ENCODE peak calls at places on chromosomes 11 and 22, in eight cellular contexts. E is fibroblast of pulmonary artery, V is HEK293T, D is T-helper 1 cell, C is frontal cortex, Y is erythroblast, M is brain microvascular endothelial cell, R is NCI-H526 treated with DMSO at 0.1 percent for 48 hours. O is an unnamed sample.

GRCh38 chr22:26702906-26703830 is 45.8 kb downstream of the MIAT start:
- DNase-seq in E (no peak), V (no peak), D (no peak), C (no peak), Y (no peak), M (no peak), R (no peak), O (peak)

GRCh38 chr11:128894685-128895084 is 3.5 kb downstream of the KCNJ5 start:
- DNase-seq in E (no peak), V (no peak), D (no peak), C (no peak), Y (peak), M (no peak), R (no peak), O (no peak)

GRCh38 chr22:26777402-26777801 is 120.0 kb downstream of the MIAT start:
- DNase-seq in E (no peak), V (no peak), D (no peak), C (no peak), Y (no peak), M (no peak), R (no peak), O (peak)

GRCh38 chr11:1222491-1223345 is at the start of gene MUC5B:
- DNase-seq in E (no peak), V (no peak), D (peak), C (no peak), Y (no peak), M (no peak), R (no peak), O (peak)

GRCh38 chr11:61514050-61514917 is 5.7 kb downstream of the LRRC10B start:
- DNase-seq in E (no peak), V (no peak), D (no peak), C (no peak), Y (no peak), M (no peak), R (peak), O (no peak)

GRCh38 chr11:65213322-65214211 is 31.8 kb downstream of the CAPN1 start:
- DNase-seq in E (no peak), V (no peak), D (no peak), C (no peak), Y (no peak), M (no peak), R (no peak), O (no peak)

GRCh38 chr11:66720223-66720898 is 8.7 kb downstream of the SPTBN2 start:
- DNase-seq in E (peak), V (no peak), D (no peak), C (no peak), Y (no peak), M (peak), R (peak), O (no peak)

GRCh38 chr11:26230021-26230420 is 101.9 kb upstream of the ANO3 start:
- DNase-seq in E (peak), V (no peak), D (no peak), C (no peak), Y (no peak), M (no peak), R (no peak), O (peak)

GRCh38 chr11:75276696-75277095 is 36.1 kb downstream of the TPBGL start:
- DNase-seq in E (no peak), V (no peak), D (no peak), C (no peak), Y (no peak), M (no peak), R (peak), O (no peak)

GRCh38 chr11:69696749-69697488 is 6.9 kb downstream of the FGF19 start:
- DNase-seq in E (no peak), V (no peak), D (no peak), C (no peak), Y (no peak), M (no peak), R (no peak), O (no peak)

GRCh38 chr22:40009231-40009769 is 14.5 kb downstream of the FAM83F start:
- DNase-seq in E (no peak), V (no peak), D (no peak), C (no peak), Y (peak), M (peak), R (no peak), O (no peak)

GRCh38 chr11:74675761-74676160 is 55.5 kb downstream of the CHRDL2 start:
- DNase-seq in E (no peak), V (no peak), D (no peak), C (no peak), Y (no peak), M (no peak), R (no peak), O (no peak)

O was measured in cardiac fibroblast.